ENCODE peak calls at places on chromosome X, in four cellular contexts. W, N, F and G are unnamed samples.

GRCh38 chrX:51292421-51292820 is 40.2 kb upstream of the NUDT10 start:
- DNase-seq in N (no peak), F (no peak), W (no peak), G (no peak)

GRCh38 chrX:41468647-41469323 is 21.6 kb downstream of the NYX start:
- DNase-seq in F (peak; percentile 15), N (peak; percentile 33), W (no peak), G (no peak)

GRCh38 chrX:91137881-91138280 is 296.8 kb upstream of the PABPC5 start:
- DNase-seq in N (no peak), F (no peak), W (no peak), G (no peak)

GRCh38 chrX:104502460-104502859 is 63.5 kb upstream of the IL1RAPL2 start:
- DNase-seq in N (no peak), W (no peak), F (no peak), G (no peak)

GRCh38 chrX:44785652-44786051 is 58.2 kb upstream of the DUSP21 start:
- DNase-seq in W (no peak), N (no peak), F (peak; percentile 16), G (no peak)

GRCh38 chrX:101744085-101744484 is 84.4 kb upstream of the ARMCX2 start:
- DNase-seq in W (no peak), F (no peak), N (no peak), G (no peak)

GRCh38 chrX:44949125-44949524 is 76.1 kb downstream of the KDM6A start:
- DNase-seq in F (no peak), N (no peak), W (no peak), G (no peak)

GRCh38 chrX:107686792-107687191 is 58.5 kb downstream of the PRPS1 start:
- DNase-seq in N (no peak), F (no peak), W (peak; percentile 57), G (no peak)

GRCh38 chrX:139815771-139816170 is 107.8 kb upstream of the MCF2 start:
- DNase-seq in F (no peak), N (no peak), W (no peak), G (no peak)

GRCh38 chrX:5876984-5877655 is 351.5 kb downstream of the NLGN4X start:
- DNase-seq in N (no peak), F (no peak), W (no peak), G (no peak)

GRCh38 chrX:413322-414201 is 26.9 kb upstream of the PPP2R3B start:
- DNase-seq in W (peak; percentile 59), F (no peak), N (no peak), G (no peak)
- TF ChIP-seq CTCF in W (no peak), F (no peak), N (no peak), G (peak; percentile 49)

GRCh38 chrX:37846141-37846540 is 1.2 kb downstream of the DYNLT3 start:
- DNase-seq in N (no peak), W (peak; percentile 5), F (no peak), G (no peak)

GRCh38 chrX:37844622-37845021 is 2.7 kb downstream of the DYNLT3 start:
- DNase-seq in F (no peak), N (no peak), W (no peak), G (no peak)

GRCh38 chrX:37846558-37846933 is 825 bp downstream of the DYNLT3 start:
- DNase-seq in W (peak; percentile 10), F (no peak), N (no peak), G (no peak)

GRCh38 chrX:37847733-37848197 is 394 bp upstream of the DYNLT3 start:
- DNase-seq in N (no peak), F (no peak), W (no peak), G (no peak)

DNA sequence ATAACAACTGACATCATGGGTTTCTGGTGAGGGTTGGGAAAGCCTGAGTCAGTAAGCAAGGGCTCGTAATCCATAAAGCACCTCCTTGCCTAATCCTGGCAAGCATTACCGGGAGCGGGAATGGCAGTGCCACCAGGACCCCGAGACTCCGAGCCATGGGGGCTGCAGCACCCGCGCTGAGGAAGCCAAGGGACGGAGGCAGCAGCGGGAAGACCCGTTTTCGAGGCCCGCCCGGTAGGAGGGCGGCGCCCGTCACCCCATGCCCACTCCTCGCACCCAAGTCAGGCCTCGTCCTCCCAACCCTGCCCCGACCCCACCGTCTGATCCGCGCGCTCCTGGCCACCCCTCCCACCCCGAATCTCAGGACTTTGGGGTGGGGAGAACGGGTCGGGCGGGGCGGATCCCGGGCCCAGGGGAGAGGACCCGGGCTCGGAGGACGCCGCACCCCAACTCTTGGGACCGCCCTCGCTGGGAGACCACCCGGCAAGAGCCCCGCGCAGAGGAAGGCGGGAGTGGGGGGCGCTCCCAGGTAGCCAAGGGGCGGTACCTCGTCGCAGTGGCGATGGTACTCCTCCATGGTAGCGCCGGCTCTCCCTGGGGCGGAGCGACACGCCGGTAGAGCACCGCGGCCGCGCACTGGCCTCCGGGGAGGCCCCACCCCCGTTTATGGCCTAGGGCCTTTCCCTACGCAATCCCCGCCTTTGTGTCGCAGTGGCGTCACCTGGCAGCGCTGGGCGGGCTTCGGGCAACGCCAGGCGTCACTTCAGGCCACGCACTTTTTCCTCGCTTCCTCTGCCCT is at the start of gene DYNLT3:
- DNase-seq in F (peak; percentile 66), W (peak; percentile 83), N (peak; percentile 86), G (peak; percentile 77)
- TF ChIP-seq CTCF in F (no peak), W (no peak), N (no peak), G (no peak)

GRCh38 chrX:50211510-50211909 is 6.9 kb downstream of the CCNB3 start:
- DNase-seq in F (no peak), W (no peak), N (no peak), G (no peak)
- TF ChIP-seq CTCF in F (no peak), W (peak; percentile 19), N (no peak), G (peak; percentile 57)

GRCh38 chrX:38438321-38438720 is 85.9 kb downstream of the OTC start:
- DNase-seq in F (no peak), W (no peak), N (no peak), G (no peak)
- TF ChIP-seq CTCF in F (no peak), W (no peak), N (no peak), G (no peak)

GRCh38 chrX:123173833-123174232 is 10.2 kb upstream of the GRIA3 start:
- DNase-seq in F (no peak), W (no peak), N (no peak), G (no peak)
- TF ChIP-seq CTCF in F (no peak), W (no peak), N (no peak), G (peak; percentile 60)

DNA sequence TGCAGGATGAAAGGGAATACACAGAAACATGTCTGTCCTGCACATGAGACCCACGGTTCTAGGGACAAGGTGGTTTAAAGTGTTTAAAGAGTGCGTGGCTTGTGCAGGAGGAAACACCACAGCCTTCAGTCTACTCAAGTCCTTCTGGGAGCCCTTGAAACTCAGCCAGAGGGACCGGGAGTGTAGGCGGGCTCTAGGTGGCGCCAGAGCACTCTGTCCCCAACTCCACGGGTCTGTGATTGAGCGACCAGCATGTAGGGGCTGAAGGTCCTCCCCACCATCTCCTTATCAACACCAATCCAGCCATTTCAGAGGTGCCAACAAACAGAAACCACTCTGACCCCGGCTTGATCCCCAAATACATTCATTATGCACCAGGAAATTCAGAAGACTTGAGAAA is 82.0 kb upstream of the CLDN34 start:
- DNase-seq in W (peak; percentile 85), N (peak; percentile 70), F (peak; percentile 81), G (no peak)
- TF ChIP-seq CTCF in W (peak; percentile 76), N (no peak), F (peak; percentile 74), G (peak; percentile 71)

GRCh38 chrX:83008415-83008814 is 499.7 kb upstream of the POU3F4 start:
- DNase-seq in N (no peak), F (no peak), W (no peak), G (no peak)
- TF ChIP-seq CTCF in N (no peak), F (peak; percentile 40), W (no peak), G (peak; percentile 73)